ENCODE peak calls at places on chromosomes 13 and 19, in five cellular contexts. One of them, this sample, is unnamed. For H3K4me1, the result is how much of the 10 kb centered on the place peaks cover.

GRCh38 chr13:71712988-71713653 is 153.9 kb downstream of the DACH1 start:
- DNase-seq in CD8-positive, alpha-beta T cell: no peak
- DNase-seq in neural progenitor cell: peak
- DNase-seq in upper lobe of left lung: no peak
- DNase-seq in pancreas: no peak
- DNase-seq in this sample: no peak

GRCh38 chr13:21341637-21342422 is 117.3 kb downstream of the ZDHHC20 start:
- DNase-seq in CD8-positive, alpha-beta T cell: no peak
- DNase-seq in neural progenitor cell: no peak
- DNase-seq in upper lobe of left lung: no peak
- DNase-seq in pancreas: peak
- DNase-seq in this sample: no peak

GRCh38 chr13:24670927-24671326 is 9.3 kb upstream of the ATP12A start:
- DNase-seq in CD8-positive, alpha-beta T cell: no peak
- DNase-seq in neural progenitor cell: peak
- DNase-seq in pancreas: no peak
- DNase-seq in upper lobe of left lung: no peak
- DNase-seq in this sample: no peak

GRCh38 chr13:93744886-93745285 is 518.3 kb downstream of the GPC6 start:
- DNase-seq in upper lobe of left lung: no peak
- DNase-seq in CD8-positive, alpha-beta T cell: no peak
- DNase-seq in neural progenitor cell: no peak
- DNase-seq in pancreas: no peak
- DNase-seq in this sample: no peak

GRCh38 chr19:14826006-14826405 is 9.0 kb downstream of the OR7A5 start:
- DNase-seq in CD8-positive, alpha-beta T cell: no peak
- DNase-seq in pancreas: no peak
- DNase-seq in neural progenitor cell: no peak
- DNase-seq in upper lobe of left lung: no peak
- DNase-seq in this sample: no peak

GRCh38 chr13:21010621-21011020 is 50.8 kb downstream of the LATS2 start:
- DNase-seq in pancreas: no peak
- DNase-seq in upper lobe of left lung: no peak
- DNase-seq in CD8-positive, alpha-beta T cell: no peak
- DNase-seq in neural progenitor cell: no peak
- DNase-seq in this sample: no peak

GRCh38 chr19:48933382-48933932 is at the start of gene DHDH:
- DNase-seq in pancreas: peak
- DNase-seq in CD8-positive, alpha-beta T cell: peak
- DNase-seq in neural progenitor cell: peak
- DNase-seq in upper lobe of left lung: peak
- DNase-seq in this sample: peak

GRCh38 chr13:100235311-100235901 is 146.5 kb downstream of the PCCA start:
- DNase-seq in CD8-positive, alpha-beta T cell: no peak
- DNase-seq in pancreas: no peak
- DNase-seq in upper lobe of left lung: no peak
- DNase-seq in neural progenitor cell: peak
- DNase-seq in this sample: no peak

GRCh38 chr13:62483774-62484173 is 1068.1 kb upstream of the PCDH20 start:
- DNase-seq in upper lobe of left lung: no peak
- DNase-seq in neural progenitor cell: peak
- DNase-seq in pancreas: no peak
- DNase-seq in CD8-positive, alpha-beta T cell: no peak
- DNase-seq in this sample: no peak

GRCh38 chr13:61350351-61350750 is 65.3 kb downstream of the PCDH20 start:
- DNase-seq in CD8-positive, alpha-beta T cell: no peak
- DNase-seq in neural progenitor cell: no peak
- DNase-seq in upper lobe of left lung: no peak
- DNase-seq in pancreas: no peak
- DNase-seq in this sample: no peak

GRCh38 chr19:46730187-46730586 is 13.3 kb upstream of the PRKD2 start:
- DNase-seq in neural progenitor cell: no peak
- DNase-seq in pancreas: no peak
- DNase-seq in CD8-positive, alpha-beta T cell: no peak
- DNase-seq in upper lobe of left lung: no peak
- DNase-seq in this sample: no peak

GRCh38 chr13:52642131-52642530 is at the start of gene HNRNPA1L2:
- DNase-seq in CD8-positive, alpha-beta T cell: no peak
- DNase-seq in neural progenitor cell: no peak
- DNase-seq in upper lobe of left lung: no peak
- DNase-seq in pancreas: no peak
- DNase-seq in this sample: no peak

GRCh38 chr13:33761744-33762143 is 56.2 kb upstream of the RFC3 start:
- DNase-seq in neural progenitor cell: peak
- DNase-seq in CD8-positive, alpha-beta T cell: no peak
- DNase-seq in pancreas: no peak
- DNase-seq in upper lobe of left lung: no peak
- DNase-seq in this sample: no peak

GRCh38 chr13:109725995-109726637 is 60.3 kb downstream of the IRS2 start:
- DNase-seq in upper lobe of left lung: no peak
- DNase-seq in CD8-positive, alpha-beta T cell: no peak
- DNase-seq in neural progenitor cell: no peak
- DNase-seq in pancreas: no peak
- DNase-seq in this sample: no peak

GRCh38 chr13:33561627-33562026 is 256.3 kb upstream of the RFC3 start:
- DNase-seq in upper lobe of left lung: no peak
- DNase-seq in CD8-positive, alpha-beta T cell: no peak
- DNase-seq in pancreas: no peak
- DNase-seq in neural progenitor cell: no peak
- DNase-seq in this sample: no peak

GRCh38 chr19:4744451-4745170 is 21.0 kb upstream of the DPP9 start:
- DNase-seq in CD8-positive, alpha-beta T cell: no peak
- DNase-seq in upper lobe of left lung: no peak
- DNase-seq in neural progenitor cell: no peak
- DNase-seq in pancreas: no peak
- DNase-seq in this sample: no peak

GRCh38 chr19:45630463-45630862 is 8.7 kb downstream of the EML2 start:
- DNase-seq in upper lobe of left lung: no peak
- DNase-seq in pancreas: no peak
- DNase-seq in neural progenitor cell: no peak
- DNase-seq in CD8-positive, alpha-beta T cell: no peak
- DNase-seq in this sample: no peak

GRCh38 chr13:35481777-35482176 is 5.3 kb upstream of the MAB21L1 start:
- DNase-seq in upper lobe of left lung: no peak
- DNase-seq in CD8-positive, alpha-beta T cell: no peak
- DNase-seq in pancreas: no peak
- DNase-seq in neural progenitor cell: no peak
- DNase-seq in this sample: no peak
- H3K4me1 ChIP-seq in upper lobe of left lung: under half
- H3K4me1 ChIP-seq in CD8-positive, alpha-beta T cell: under half
- H3K4me1 ChIP-seq in pancreas: under half
- H3K4me1 ChIP-seq in neural progenitor cell: under half
- H3K4me1 ChIP-seq in this sample: under half

GRCh38 chr19:18388328-18389094 is 2.6 kb downstream of the GDF15 start:
- DNase-seq in CD8-positive, alpha-beta T cell: peak
- DNase-seq in upper lobe of left lung: peak
- DNase-seq in neural progenitor cell: peak
- DNase-seq in pancreas: peak
- DNase-seq in this sample: peak
- H3K4me3 ChIP-seq in CD8-positive, alpha-beta T cell: peak
- H3K4me3 ChIP-seq in upper lobe of left lung: peak
- H3K4me3 ChIP-seq in neural progenitor cell: peak
- H3K4me3 ChIP-seq in pancreas: peak
- H3K4me3 ChIP-seq in this sample: peak

GRCh38 chr13:84870190-84870589 is 929.0 kb downstream of the SLITRK6 start:
- DNase-seq in CD8-positive, alpha-beta T cell: no peak
- DNase-seq in upper lobe of left lung: no peak
- DNase-seq in neural progenitor cell: no peak
- DNase-seq in pancreas: no peak
- DNase-seq in this sample: no peak
- TF ChIP-seq CTCF in CD8-positive, alpha-beta T cell: no peak
- TF ChIP-seq CTCF in upper lobe of left lung: no peak
- TF ChIP-seq CTCF in neural progenitor cell: peak
- TF ChIP-seq CTCF in pancreas: peak
- TF ChIP-seq CTCF in this sample: peak

GRCh38 chr19:36120984-36121358 is 5.7 kb downstream of the TBCB start:
- DNase-seq in pancreas: no peak
- DNase-seq in neural progenitor cell: no peak
- DNase-seq in CD8-positive, alpha-beta T cell: no peak
- DNase-seq in upper lobe of left lung: peak
- DNase-seq in this sample: no peak

GRCh38 chr19:36121486-36122124 is 6.3 kb downstream of the TBCB start:
- DNase-seq in neural progenitor cell: no peak
- DNase-seq in pancreas: no peak
- DNase-seq in upper lobe of left lung: peak
- DNase-seq in CD8-positive, alpha-beta T cell: no peak
- DNase-seq in this sample: no peak

GRCh38 chr19:36116344-36116637 is 1.0 kb downstream of the TBCB start:
- DNase-seq in pancreas: no peak
- DNase-seq in upper lobe of left lung: no peak
- DNase-seq in neural progenitor cell: no peak
- DNase-seq in CD8-positive, alpha-beta T cell: no peak
- DNase-seq in this sample: no peak

GRCh38 chr19:36115453-36116343 is at the start of gene TBCB:
- DNase-seq in neural progenitor cell: peak
- DNase-seq in pancreas: peak
- DNase-seq in upper lobe of left lung: peak
- DNase-seq in CD8-positive, alpha-beta T cell: peak
- DNase-seq in this sample: peak

DNA sequence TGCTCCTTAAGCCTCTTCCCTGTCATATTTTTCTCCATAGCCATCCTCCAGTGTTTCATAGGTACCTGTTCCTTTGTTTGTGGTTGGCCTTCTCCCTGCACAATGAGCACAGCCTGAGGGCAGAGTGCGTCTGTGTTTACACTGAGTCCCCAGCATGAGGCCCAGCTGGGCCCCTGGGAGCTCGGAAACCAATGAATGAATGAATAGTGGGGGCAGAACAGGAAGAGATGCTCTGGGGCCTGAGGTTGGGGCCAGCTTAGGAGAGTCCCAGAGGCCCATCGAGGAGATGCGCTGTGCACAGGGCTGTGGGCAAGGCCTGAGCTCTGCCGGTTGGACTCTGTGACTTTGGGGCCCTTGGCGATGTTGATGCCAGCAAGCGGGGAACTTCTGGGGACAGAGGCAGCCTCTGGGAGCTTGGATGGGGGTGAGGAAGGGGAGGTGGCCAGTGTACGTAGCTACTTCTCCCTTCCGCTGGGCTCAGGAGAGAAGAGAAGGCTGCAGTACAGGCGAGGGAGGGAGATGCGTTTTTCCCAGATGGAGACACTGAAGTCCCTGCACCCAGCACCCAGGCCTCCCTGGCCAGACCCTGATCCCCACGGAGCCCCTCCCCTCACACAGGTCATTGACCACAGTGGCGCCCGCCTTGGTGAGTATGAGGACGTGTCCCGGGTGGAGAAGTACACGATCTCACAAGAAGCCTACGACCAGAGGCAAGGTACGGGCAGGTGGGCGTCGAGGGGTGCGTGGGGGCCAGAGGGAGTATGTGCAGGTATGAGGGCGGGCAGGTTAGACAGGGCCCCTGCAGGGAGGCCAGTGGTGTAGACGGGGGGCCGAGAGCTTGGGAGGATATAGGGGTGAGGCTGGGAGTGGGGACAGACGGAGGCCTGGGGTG is 5.1 kb downstream of the TBCB start:
- DNase-seq in upper lobe of left lung: peak
- DNase-seq in neural progenitor cell: no peak
- DNase-seq in pancreas: peak
- DNase-seq in CD8-positive, alpha-beta T cell: no peak
- DNase-seq in this sample: no peak
- H3K4me1 ChIP-seq in upper lobe of left lung: under half
- H3K4me1 ChIP-seq in neural progenitor cell: under half
- H3K4me1 ChIP-seq in pancreas: under half
- H3K4me1 ChIP-seq in CD8-positive, alpha-beta T cell: under half
- H3K4me1 ChIP-seq in this sample: under half

GRCh38 chr19:35143818-35144217 is 763 bp downstream of the FXYD7 start:
- DNase-seq in CD8-positive, alpha-beta T cell: no peak
- DNase-seq in upper lobe of left lung: no peak
- DNase-seq in neural progenitor cell: no peak
- DNase-seq in pancreas: no peak
- DNase-seq in this sample: no peak
- H3K4me3 ChIP-seq in CD8-positive, alpha-beta T cell: peak
- H3K4me3 ChIP-seq in upper lobe of left lung: no peak
- H3K4me3 ChIP-seq in neural progenitor cell: peak
- H3K4me3 ChIP-seq in pancreas: no peak
- H3K4me3 ChIP-seq in this sample: no peak

This sample was measured in left ventricle myocardium inferior.